ENCODE peak calls at places on chromosomes 3 and 15, in seven cellular contexts. J, Z, D, A, T, H and N are unnamed samples.

GRCh38 chr3:146283796-146284485 is 33.0 kb upstream of the PLSCR4 start:
- DNase-seq in H (no peak), J (no peak), T (no peak), Z (no peak), A (no peak), D (no peak), N (no peak)

GRCh38 chr15:66763186-66764066 is 61.4 kb downstream of the SMAD6 start:
- DNase-seq in Z (peak), D (peak), A (no peak), T (no peak), J (peak), H (peak), N (no peak)

GRCh38 chr3:124701687-124702086 is 28.6 kb upstream of the UMPS start:
- DNase-seq in H (no peak), Z (no peak), A (no peak), T (no peak), J (no peak), D (no peak), N (no peak)

GRCh38 chr3:108804956-108805355 is 17.6 kb upstream of the TRAT1 start:
- DNase-seq in T (no peak), Z (no peak), H (no peak), J (no peak), A (no peak), D (no peak), N (no peak)

GRCh38 chr3:197306374-197307086 is 8.1 kb upstream of the DLG1 start:
- DNase-seq in T (no peak), J (peak), H (no peak), A (no peak), D (no peak), Z (no peak), N (no peak)

GRCh38 chr3:9552252-9552999 is 1.2 kb downstream of the LHFPL4 start:
- DNase-seq in Z (peak), H (peak), D (no peak), T (peak), A (peak), J (peak), N (no peak)

GRCh38 chr15:24955549-24955929 is 752 bp downstream of the SNRPN start:
- DNase-seq in H (peak), D (no peak), A (no peak), Z (peak), J (no peak), T (peak), N (no peak)

GRCh38 chr15:65772909-65773308 is 19.2 kb downstream of the DENND4A start:
- DNase-seq in J (no peak), T (no peak), H (no peak), D (no peak), Z (no peak), A (no peak), N (no peak)

GRCh38 chr3:34924961-34925360 is 714.4 kb upstream of the ARPP21 start:
- DNase-seq in D (no peak), T (no peak), H (no peak), J (no peak), Z (no peak), A (no peak), N (no peak)

GRCh38 chr3:64642327-64643151 is 45.3 kb downstream of the ADAMTS9 start:
- DNase-seq in H (no peak), J (no peak), Z (no peak), D (no peak), T (no peak), A (peak), N (no peak)

GRCh38 chr3:188092648-188093047 is 61.3 kb upstream of the LPP start:
- DNase-seq in J (no peak), A (no peak), H (no peak), D (no peak), Z (no peak), T (peak), N (no peak)

GRCh38 chr3:70832035-70832795 is 519.8 kb upstream of the MDFIC2 start:
- DNase-seq in A (no peak), T (no peak), H (peak), Z (no peak), J (peak), D (no peak), N (no peak)

GRCh38 chr3:180382781-180383180 is 219.2 kb upstream of the TTC14 start:
- DNase-seq in D (no peak), Z (no peak), J (no peak), H (no peak), A (peak), T (no peak), N (no peak)

GRCh38 chr3:161508852-161509477 is 12.4 kb downstream of the OTOL1 start:
- DNase-seq in D (peak), J (peak), H (no peak), Z (no peak), A (no peak), T (no peak), N (no peak)

GRCh38 chr3:48137425-48137999 is 50.7 kb downstream of the CDC25A start:
- DNase-seq in T (no peak), D (no peak), J (no peak), Z (no peak), H (no peak), A (no peak), N (no peak)

GRCh38 chr15:41115088-41115651 is 910 bp downstream of the INO80 start:
- DNase-seq in D (no peak), J (peak), H (no peak), Z (no peak), A (peak), T (no peak), N (no peak)

GRCh38 chr3:143119974-143120715 is 574 bp downstream of the CHST2 start:
- DNase-seq in T (peak), H (peak), Z (peak), A (peak), J (no peak), D (peak), N (no peak)

GRCh38 chr3:86563358-86563970 is 427.5 kb downstream of the VGLL3 start:
- DNase-seq in A (no peak), T (no peak), J (peak), D (no peak), H (no peak), Z (no peak), N (no peak)

GRCh38 chr3:99825239-99825638 is 7.6 kb downstream of the CMSS1 start:
- DNase-seq in D (no peak), H (no peak), J (peak), A (no peak), T (no peak), Z (no peak), N (no peak)

GRCh38 chr3:15872807-15873206 is 75.0 kb upstream of the ANKRD28 start:
- DNase-seq in D (no peak), H (no peak), T (no peak), J (no peak), Z (no peak), A (no peak), N (no peak)

GRCh38 chr3:5133689-5134088 is 11.6 kb downstream of the ARL8B start:
- DNase-seq in D (no peak), J (no peak), T (no peak), A (no peak), H (no peak), Z (no peak), N (no peak)

GRCh38 chr3:175346573-175347356 is 487.6 kb downstream of the NAALADL2 start:
- DNase-seq in A (no peak), J (peak), Z (peak), T (no peak), H (peak), D (peak), N (no peak)

GRCh38 chr15:55221090-55222011 is 24.6 kb upstream of the RSL24D1 start:
- DNase-seq in H (no peak), D (peak), T (peak), A (no peak), Z (no peak), J (peak), N (no peak)

GRCh38 chr3:89380006-89380405 is 272.6 kb downstream of the EPHA3 start:
- DNase-seq in A (no peak), J (peak), D (no peak), H (no peak), Z (no peak), T (no peak), N (no peak)

GRCh38 chr15:75823860-75824613 is 19.2 kb upstream of the UBE2Q2 start:
- DNase-seq in H (no peak), Z (no peak), A (peak), T (no peak), D (no peak), J (peak), N (no peak)

GRCh38 chr3:129001101-129001816 is at the start of gene EFCC1:
- DNase-seq in J (no peak), D (no peak), A (peak), Z (peak), T (peak), H (peak), N (no peak)

GRCh38 chr15:91049378-91050127 is 27.2 kb upstream of the VPS33B start:
- DNase-seq in D (peak), A (peak), T (peak), H (peak), Z (no peak), J (peak), N (peak)

GRCh38 chr3:126607214-126607908 is 47.6 kb downstream of the TXNRD3 start:
- DNase-seq in J (peak), T (peak), Z (no peak), A (no peak), D (no peak), H (no peak), N (no peak)

GRCh38 chr3:15845475-15845874 is 47.7 kb upstream of the ANKRD28 start:
- DNase-seq in T (no peak), Z (no peak), J (no peak), D (no peak), H (no peak), A (no peak), N (no peak)

GRCh38 chr3:184755315-184755731 is 43.5 kb upstream of the MAGEF1 start:
- DNase-seq in Z (no peak), H (no peak), T (no peak), J (no peak), A (no peak), D (no peak), N (no peak)

GRCh38 chr3:22960326-22960984 is 242.7 kb upstream of the UBE2E2 start:
- DNase-seq in J (peak), T (peak), A (no peak), D (peak), Z (no peak), H (peak), N (no peak)

GRCh38 chr3:5122741-5123706 is 932 bp downstream of the ARL8B start:
- DNase-seq in H (peak), Z (peak), J (peak), A (peak), D (peak), T (no peak), N (no peak)

GRCh38 chr3:123583563-123583962 is 1.3 kb downstream of the HACD2 start:
- DNase-seq in A (no peak), T (no peak), H (no peak), J (no peak), Z (no peak), D (no peak), N (no peak)

GRCh38 chr3:59605944-59606534 is 556.2 kb upstream of the CFAP20DC start:
- DNase-seq in H (no peak), J (no peak), Z (no peak), T (no peak), D (no peak), A (no peak), N (no peak)

GRCh38 chr3:59605318-59605717 is 555.5 kb upstream of the CFAP20DC start:
- DNase-seq in T (no peak), Z (no peak), J (no peak), D (no peak), A (no peak), H (no peak), N (no peak)

GRCh38 chr3:59608356-59608755 is 558.5 kb upstream of the CFAP20DC start:
- DNase-seq in A (no peak), T (no peak), J (no peak), D (no peak), Z (no peak), H (no peak), N (no peak)

GRCh38 chr3:59606638-59607262 is 556.9 kb upstream of the CFAP20DC start:
- DNase-seq in J (no peak), Z (no peak), T (no peak), D (no peak), H (no peak), A (no peak), N (no peak)

DNA sequence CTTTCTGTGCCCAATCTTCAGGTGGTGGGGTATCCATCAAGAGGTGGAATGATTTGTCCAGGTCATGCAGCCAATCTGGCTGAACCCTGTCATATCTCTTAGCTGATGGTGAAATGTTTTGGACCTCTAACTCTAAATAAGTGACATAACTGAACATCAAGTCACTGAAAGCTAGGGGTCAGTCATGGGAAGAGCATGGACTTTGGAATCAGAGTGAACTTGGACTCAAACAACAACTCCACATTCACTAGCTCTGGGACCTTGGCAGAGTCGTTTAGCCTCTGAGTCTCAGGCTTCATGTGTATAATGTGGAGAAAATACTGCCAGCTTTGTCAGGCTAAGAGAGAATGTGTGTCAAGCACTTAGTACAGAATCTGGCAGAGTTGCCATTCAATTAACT is 557.8 kb upstream of the CFAP20DC start:
- DNase-seq in J (peak), D (no peak), H (no peak), Z (no peak), A (no peak), T (no peak), N (no peak)
- TF ChIP-seq CTCF in J (peak), D (no peak), H (peak), Z (peak), A (peak), T (no peak), N (no peak)

GRCh38 chr15:101121511-101122090 is 130.2 kb downstream of the CHSY1 start:
- DNase-seq in T (peak), Z (peak), D (peak), J (peak), A (peak), H (peak), N (no peak)
- TF ChIP-seq CTCF in T (no peak), Z (peak), D (no peak), J (peak), A (peak), H (peak), N (no peak)

DNA sequence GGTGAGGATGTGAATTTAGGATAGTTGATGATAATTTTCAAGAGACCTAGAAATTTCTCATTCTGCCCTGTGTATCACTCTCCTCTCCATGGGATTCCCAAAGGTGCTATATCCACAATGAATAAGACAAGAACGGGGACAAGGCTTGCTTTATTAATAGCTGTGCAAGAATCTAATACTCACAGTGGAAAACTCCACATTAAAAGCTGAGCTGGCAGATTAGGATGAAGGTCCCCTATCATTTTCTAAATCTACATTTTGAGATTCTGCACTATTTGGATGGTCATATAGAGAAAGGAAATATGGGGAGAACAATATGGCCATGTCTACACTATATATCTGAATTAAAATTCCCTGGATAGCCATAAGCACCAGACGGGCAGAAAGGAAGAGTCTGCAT is 411.0 kb upstream of the TGFBR2 start:
- DNase-seq in T (no peak), Z (no peak), D (no peak), H (no peak), J (no peak), A (no peak), N (no peak)
- TF ChIP-seq CTCF in T (no peak), Z (no peak), D (no peak), H (no peak), J (no peak), A (no peak), N (no peak)

GRCh38 chr15:42723068-42723467 is 13.9 kb downstream of the CDAN1 start:
- DNase-seq in A (no peak), J (peak), T (no peak), D (no peak), Z (no peak), H (no peak), N (no peak)
- TF ChIP-seq CTCF in A (peak), J (peak), T (no peak), D (no peak), Z (no peak), H (no peak), N (no peak)

DNA sequence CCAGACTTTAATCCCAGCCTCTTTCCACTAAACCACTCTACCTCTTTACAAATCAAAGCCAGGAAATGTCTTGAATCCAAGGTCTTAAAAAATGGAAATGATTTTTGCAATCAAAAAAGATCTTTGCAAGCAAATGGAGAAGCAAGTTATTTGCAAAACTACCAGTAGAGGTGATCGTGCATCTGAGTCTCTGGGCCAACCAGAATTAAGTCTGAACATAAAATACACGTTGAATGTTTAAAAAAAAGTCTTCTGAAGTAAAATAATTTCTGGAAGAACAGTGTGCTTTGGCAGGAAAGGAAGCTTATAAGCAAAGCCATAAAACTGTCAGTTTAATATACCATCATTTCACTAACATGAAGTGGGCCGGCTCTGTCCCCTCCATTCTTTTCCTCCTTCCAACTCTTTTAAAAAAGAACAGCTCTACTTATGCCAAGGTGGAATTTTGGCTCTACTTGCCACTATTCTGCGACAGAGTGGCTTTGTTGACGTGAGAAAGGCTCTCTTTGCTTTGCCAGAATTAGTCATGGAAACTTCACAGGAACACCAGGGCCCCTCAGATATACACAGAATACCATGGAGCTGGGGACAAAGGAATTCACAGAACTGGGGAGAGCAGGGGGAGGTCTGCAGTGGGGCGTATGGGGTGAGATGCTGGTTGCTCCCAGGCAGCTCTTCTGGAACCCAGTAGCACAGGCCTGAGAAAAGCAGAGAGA is 29.8 kb downstream of the FSTL1 start:
- DNase-seq in Z (no peak), J (no peak), H (peak), T (no peak), D (no peak), A (no peak), N (no peak)
- TF ChIP-seq CTCF in Z (no peak), J (no peak), H (no peak), T (no peak), D (no peak), A (no peak), N (no peak)

DNA sequence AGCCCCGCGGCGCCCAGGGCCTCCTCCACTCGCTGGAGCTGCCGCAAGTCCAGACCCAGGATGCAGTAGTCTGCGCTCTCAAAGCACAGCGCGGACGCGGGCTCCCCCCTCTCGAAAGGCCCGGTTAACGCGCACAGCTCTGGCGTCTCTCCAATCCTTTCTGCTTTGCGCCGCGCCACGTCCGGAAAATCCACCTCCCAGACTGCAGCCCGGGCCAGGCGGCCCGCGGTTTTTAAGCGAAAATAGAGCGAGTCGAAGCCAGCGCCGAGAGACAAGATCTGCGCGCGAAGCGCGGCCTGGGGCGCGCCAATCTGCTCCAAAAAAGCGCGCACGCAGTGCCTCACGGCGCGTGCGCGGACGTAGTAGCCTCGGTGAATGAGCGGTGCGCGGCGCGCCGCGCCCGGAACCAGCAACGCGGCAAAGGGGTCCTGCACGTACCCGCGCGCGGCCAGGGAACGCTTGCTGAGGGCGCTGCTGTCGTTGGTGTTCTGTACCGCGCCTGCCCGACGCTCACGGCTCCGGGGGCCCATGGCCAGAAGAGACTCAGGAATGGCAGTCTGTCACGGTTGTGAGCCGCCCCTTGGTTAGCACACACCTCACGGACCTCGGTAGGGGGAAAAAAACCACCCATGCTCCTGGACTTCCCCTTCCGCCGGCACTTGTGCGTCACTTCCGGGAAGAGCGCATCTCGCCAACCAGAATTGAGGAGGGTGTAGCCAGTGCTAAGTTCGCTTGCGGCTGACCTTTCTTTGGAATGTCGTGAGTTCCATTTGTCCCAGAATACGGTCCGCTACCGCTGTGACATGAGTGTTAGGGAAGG is at the start of gene LCMT2:
- DNase-seq in Z (peak), A (peak), D (peak), J (peak), H (peak), T (peak), N (peak)
- TF ChIP-seq CTCF in Z (no peak), A (no peak), D (no peak), J (no peak), H (no peak), T (no peak), N (no peak)

GRCh38 chr15:73196113-73196512 is 143.8 kb downstream of the NEO1 start:
- DNase-seq in H (no peak), A (no peak), T (no peak), J (no peak), D (no peak), Z (no peak), N (no peak)

GRCh38 chr15:73190189-73190601 is 137.9 kb downstream of the NEO1 start:
- DNase-seq in T (no peak), H (no peak), D (no peak), A (no peak), Z (no peak), J (no peak), N (no peak)
- TF ChIP-seq CTCF in T (no peak), H (no peak), D (no peak), A (no peak), Z (no peak), J (no peak), N (no peak)

GRCh38 chr15:95025924-95026728 is 794.8 kb downstream of the MCTP2 start:
- DNase-seq in A (peak), T (peak), H (peak), Z (no peak), D (peak), J (peak), N (peak)
- TF ChIP-seq CTCF in A (peak), T (peak), H (peak), Z (peak), D (peak), J (peak), N (no peak)

DNA sequence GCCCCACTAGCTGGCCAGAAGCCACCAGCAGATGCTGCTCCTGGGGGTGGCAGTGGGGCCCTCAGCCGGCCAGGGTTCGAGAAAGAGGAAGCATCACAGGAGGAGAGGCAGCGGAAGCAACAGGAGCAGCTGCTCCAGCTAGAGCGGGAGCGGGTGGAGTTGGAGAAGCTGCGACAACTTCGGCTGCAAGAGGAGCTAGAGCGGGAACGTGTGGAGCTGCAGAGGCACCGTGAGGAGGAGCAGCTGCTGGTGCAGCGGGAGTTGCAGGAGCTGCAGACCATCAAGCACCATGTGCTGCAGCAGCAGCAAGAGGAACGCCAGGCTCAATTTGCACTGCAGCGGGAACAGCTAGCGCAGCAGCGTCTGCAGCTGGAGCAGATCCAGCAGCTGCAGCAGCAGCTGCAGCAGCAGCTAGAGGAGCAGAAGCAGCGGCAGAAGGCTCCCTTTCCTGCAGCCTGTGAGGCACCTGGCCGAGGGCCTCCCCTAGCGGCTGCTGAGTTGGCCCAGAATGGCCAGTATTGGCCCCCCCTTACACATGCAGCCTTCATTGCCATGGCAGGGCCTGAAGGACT is 17.5 kb upstream of the APEH start:
- DNase-seq in A (no peak), D (no peak), T (peak), Z (no peak), H (no peak), J (no peak), N (no peak)
- TF ChIP-seq CTCF in A (no peak), D (no peak), T (no peak), Z (no peak), H (no peak), J (no peak), N (no peak)